ENCODE peak calls at places on chromosomes 7 and 10, in seven cellular contexts. Q is naive thymus-derived CD8-positive, alpha-beta T cell; G is DMS79; J is stimulated activated CD4-positive, alpha-beta T cell treated with anti-CD3 and anti-CD28 coated beads, Interleukin-1b, Interleukin-23, amount 100 ng/mL, for 24 hours; B is GM19239; W is NCI-H1436; S is mesenchymal stem cell. U is an unnamed sample.

GRCh38 chr10:5943536-5943935 is 33.8 kb downstream of the IL15RA start:
- DNase-seq in Q (no peak), G (no peak), J (no peak), B (no peak), W (peak; percentile 3), S (no peak), U (no peak)

GRCh38 chr10:124741281-124741921 is 2.8 kb downstream of the FAM53B start:
- DNase-seq in Q (peak; percentile 64), G (peak; percentile 51), J (peak; percentile 66), B (no peak), W (peak; percentile 86), S (peak; percentile 85), U (peak; percentile 60)

GRCh38 chr7:17699696-17700095 is 240.6 kb downstream of the SNX13 start:
- DNase-seq in Q (no peak), G (no peak), J (no peak), B (no peak), W (no peak), S (no peak), U (no peak)

GRCh38 chr7:47292832-47293309 is 289.0 kb downstream of the TNS3 start:
- DNase-seq in Q (no peak), G (no peak), J (no peak), B (no peak), W (no peak), S (no peak), U (no peak)

GRCh38 chr7:92485267-92485892 is 7.6 kb upstream of the ERVW-1 start:
- DNase-seq in Q (no peak), G (no peak), J (no peak), B (no peak), W (no peak), S (no peak), U (no peak)

GRCh38 chr7:116930156-116930913 is 23.0 kb upstream of the ST7 start:
- DNase-seq in Q (peak; percentile 58), G (peak; percentile 46), J (peak; percentile 67), B (peak; percentile 53), W (peak; percentile 54), S (peak; percentile 75), U (peak; percentile 69)

GRCh38 chr7:767941-768729 is 41.1 kb upstream of the PRKAR1B start:
- DNase-seq in Q (no peak), G (no peak), J (no peak), B (no peak), W (peak; percentile 91), S (no peak), U (no peak)

GRCh38 chr7:157577061-157577460 is 240.3 kb downstream of the DNAJB6 start:
- DNase-seq in Q (no peak), G (no peak), J (no peak), B (no peak), W (no peak), S (no peak), U (no peak)

GRCh38 chr10:12350167-12350872 is 973 bp downstream of the CAMK1D start:
- DNase-seq in Q (peak; percentile 59), G (no peak), J (no peak), B (peak; percentile 54), W (no peak), S (peak; percentile 71), U (peak; percentile 14)

GRCh38 chr7:110170762-110171161 is 920.2 kb upstream of the LRRN3 start:
- DNase-seq in Q (no peak), G (no peak), J (no peak), B (no peak), W (no peak), S (peak; percentile 37), U (no peak)

GRCh38 chr7:43906327-43907010 is at the start of gene URGCP:
- DNase-seq in Q (peak; percentile 48), G (no peak), J (peak; percentile 26), B (peak; percentile 91), W (peak; percentile 43), S (peak; percentile 38), U (peak; percentile 61)

GRCh38 chr10:92149261-92149660 is 141.6 kb downstream of the CPEB3 start:
- DNase-seq in Q (no peak), G (peak; percentile 28), J (no peak), B (no peak), W (no peak), S (no peak), U (no peak)

GRCh38 chr7:80883188-80884025 is 35.4 kb downstream of the SEMA3C start:
- DNase-seq in Q (no peak), G (no peak), J (no peak), B (no peak), W (no peak), S (peak; percentile 95), U (no peak)

GRCh38 chr10:116521424-116522305 is 24.1 kb upstream of the PNLIP start:
- DNase-seq in Q (peak; percentile 3), G (no peak), J (no peak), B (peak; percentile 6), W (no peak), S (peak; percentile 52), U (peak; percentile 30)

U was measured in progenitor cell of endocrine pancreas.